ENCODE peak calls at places on chromosomes 7 and 10, in five cellular contexts. A, E, Q, V and T are unnamed samples.

GRCh38 chr10:42973870-42974692 is 102.8 kb upstream of the RET start:
- DNase-seq in V (peak; percentile 51), A (peak; percentile 12), E (peak; percentile 78), Q (no peak), T (peak; percentile 60)

GRCh38 chr10:24952701-24953349 is 419 bp upstream of the PRTFDC1 start:
- DNase-seq in Q (peak; percentile 62), V (peak; percentile 63), A (peak; percentile 70), E (peak; percentile 86), T (peak; percentile 77)

GRCh38 chr7:70182516-70182915 is 584.2 kb downstream of the AUTS2 start:
- DNase-seq in A (no peak), V (no peak), E (no peak), Q (no peak), T (no peak)

GRCh38 chr10:12602557-12602956 is 253.2 kb downstream of the CAMK1D start:
- DNase-seq in V (no peak), Q (no peak), A (no peak), E (no peak), T (no peak)

GRCh38 chr7:69799048-69799697 is 200.9 kb downstream of the AUTS2 start:
- DNase-seq in Q (no peak), A (no peak), V (no peak), E (no peak), T (no peak)

GRCh38 chr7:74061840-74062539 is 21.6 kb upstream of the LIMK1 start:
- DNase-seq in E (no peak), A (peak; percentile 87), Q (no peak), V (peak; percentile 87), T (no peak)

GRCh38 chr10:13074562-13075451 is 25.2 kb upstream of the OPTN start:
- DNase-seq in V (peak; percentile 73), Q (peak; percentile 83), E (peak; percentile 87), A (peak; percentile 67), T (no peak)

GRCh38 chr10:117360016-117360415 is 15.2 kb downstream of the PDZD8 start:
- DNase-seq in A (no peak), Q (no peak), E (no peak), V (no peak), T (no peak)

GRCh38 chr7:156147771-156148504 is 335.7 kb upstream of the SHH start:
- DNase-seq in Q (no peak), V (no peak), A (no peak), E (no peak), T (no peak)

GRCh38 chr10:25933653-25934608 is at the start of gene MYO3A:
- DNase-seq in Q (peak; percentile 35), V (no peak), E (no peak), A (no peak), T (peak; percentile 70)

GRCh38 chr10:60654813-60655464 is 123.3 kb upstream of the CDK1 start:
- DNase-seq in Q (no peak), A (no peak), V (no peak), E (no peak), T (no peak)

GRCh38 chr10:62734781-62735463 is 69.6 kb upstream of the ADO start:
- DNase-seq in V (no peak), A (no peak), E (no peak), Q (no peak), T (no peak)

GRCh38 chr10:580796-581195 is 108.7 kb downstream of the DIP2C start:
- DNase-seq in Q (no peak), V (no peak), A (no peak), E (no peak), T (no peak)

GRCh38 chr7:107660381-107661080 is at the start of gene SLC26A4:
- DNase-seq in E (no peak), A (no peak), V (no peak), Q (no peak), T (no peak)

GRCh38 chr10:114489521-114490310 is 85.4 kb upstream of the AFAP1L2 start:
- DNase-seq in Q (peak; percentile 25), E (no peak), V (no peak), A (no peak), T (no peak)

GRCh38 chr10:110857265-110858158 is 14.2 kb upstream of the PDCD4 start:
- DNase-seq in Q (no peak), A (peak; percentile 69), V (no peak), E (no peak), T (no peak)

GRCh38 chr10:93067443-93068365 is 6.0 kb upstream of the CYP26A1 start:
- DNase-seq in A (no peak), Q (no peak), V (no peak), E (no peak), T (no peak)

GRCh38 chr10:14949291-14949690 is 4.6 kb downstream of the DCLRE1C start:
- DNase-seq in V (no peak), E (no peak), Q (no peak), A (no peak), T (no peak)

GRCh38 chr10:14954934-14955333 is 1.0 kb upstream of the DCLRE1C start:
- DNase-seq in Q (no peak), A (no peak), E (no peak), V (peak; percentile 47), T (no peak)

GRCh38 chr10:14952851-14953451 is 945 bp downstream of the DCLRE1C start:
- DNase-seq in E (no peak), Q (no peak), A (no peak), V (no peak), T (no peak)

GRCh38 chr10:14954001-14954770 is at the start of gene DCLRE1C:
- DNase-seq in Q (peak; percentile 79), E (peak; percentile 96), A (peak; percentile 96), V (peak; percentile 94), T (peak; percentile 91)

DNA sequence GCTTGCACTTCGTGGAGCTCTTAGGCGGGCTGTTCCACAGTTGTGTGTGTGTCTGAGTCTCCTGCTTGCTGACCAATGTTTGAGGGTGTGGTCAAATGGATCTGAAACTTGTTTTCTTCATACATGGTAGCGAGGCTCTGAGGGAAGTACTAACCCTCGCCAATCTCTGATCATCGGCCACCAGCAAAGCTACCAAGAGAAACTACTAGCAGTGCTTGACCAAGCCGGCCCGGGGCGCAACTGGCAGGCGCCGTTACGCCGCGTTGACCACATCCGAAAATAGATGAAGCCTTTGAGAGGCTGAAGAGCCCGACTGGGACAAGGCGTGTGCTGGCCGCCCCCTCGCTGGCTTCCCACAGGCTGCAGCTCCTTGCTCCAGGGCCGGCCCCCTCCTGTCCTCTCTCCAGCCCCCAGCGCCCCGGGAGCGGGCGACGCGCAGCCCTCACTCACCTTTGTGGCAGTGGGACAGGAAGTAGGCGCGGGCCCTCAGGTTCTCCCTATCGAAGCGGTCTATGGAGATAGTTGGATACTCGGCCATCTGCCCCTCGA is 370 bp downstream of the DCLRE1C start:
- DNase-seq in A (no peak), V (peak; percentile 75), Q (no peak), E (peak; percentile 84), T (no peak)
- TF ChIP-seq CTCF in A (no peak), V (peak; percentile 13), Q (no peak), E (peak; percentile 23), T (no peak)

GRCh38 chr10:69792361-69792760 is 9.3 kb upstream of the COL13A1 start:
- DNase-seq in A (no peak), Q (no peak), V (no peak), E (no peak), T (no peak)

GRCh38 chr10:69791812-69792211 is 9.9 kb upstream of the COL13A1 start:
- DNase-seq in V (no peak), A (no peak), Q (no peak), E (no peak), T (no peak)

GRCh38 chr10:69795242-69795934 is 6.3 kb upstream of the COL13A1 start:
- DNase-seq in Q (no peak), V (no peak), E (no peak), A (no peak), T (no peak)

GRCh38 chr10:69797959-69798358 is 3.7 kb upstream of the COL13A1 start:
- DNase-seq in A (no peak), Q (no peak), V (no peak), E (no peak), T (no peak)

DNA sequence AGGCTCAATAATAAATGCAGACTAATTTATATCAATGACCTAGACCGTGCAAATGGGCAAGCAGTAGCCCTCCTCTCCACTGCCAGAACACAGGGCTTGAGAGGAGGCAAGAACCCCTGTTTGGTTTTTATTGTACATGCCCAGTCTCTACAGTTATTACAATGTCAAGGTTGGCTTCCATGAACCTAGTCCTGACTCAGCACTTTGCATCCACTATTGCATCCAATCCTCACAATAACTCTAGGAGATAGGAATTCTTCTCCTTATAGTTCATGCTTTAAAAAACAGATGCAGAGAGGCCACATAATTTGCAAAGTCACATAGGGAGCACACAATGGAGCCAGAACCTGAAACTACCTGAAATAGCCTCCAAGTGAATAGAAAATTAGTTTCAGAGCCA is 7.0 kb upstream of the COL13A1 start:
- DNase-seq in V (no peak), Q (no peak), E (no peak), A (no peak), T (no peak)
- TF ChIP-seq CTCF in V (no peak), Q (no peak), E (no peak), A (no peak), T (no peak)

DNA sequence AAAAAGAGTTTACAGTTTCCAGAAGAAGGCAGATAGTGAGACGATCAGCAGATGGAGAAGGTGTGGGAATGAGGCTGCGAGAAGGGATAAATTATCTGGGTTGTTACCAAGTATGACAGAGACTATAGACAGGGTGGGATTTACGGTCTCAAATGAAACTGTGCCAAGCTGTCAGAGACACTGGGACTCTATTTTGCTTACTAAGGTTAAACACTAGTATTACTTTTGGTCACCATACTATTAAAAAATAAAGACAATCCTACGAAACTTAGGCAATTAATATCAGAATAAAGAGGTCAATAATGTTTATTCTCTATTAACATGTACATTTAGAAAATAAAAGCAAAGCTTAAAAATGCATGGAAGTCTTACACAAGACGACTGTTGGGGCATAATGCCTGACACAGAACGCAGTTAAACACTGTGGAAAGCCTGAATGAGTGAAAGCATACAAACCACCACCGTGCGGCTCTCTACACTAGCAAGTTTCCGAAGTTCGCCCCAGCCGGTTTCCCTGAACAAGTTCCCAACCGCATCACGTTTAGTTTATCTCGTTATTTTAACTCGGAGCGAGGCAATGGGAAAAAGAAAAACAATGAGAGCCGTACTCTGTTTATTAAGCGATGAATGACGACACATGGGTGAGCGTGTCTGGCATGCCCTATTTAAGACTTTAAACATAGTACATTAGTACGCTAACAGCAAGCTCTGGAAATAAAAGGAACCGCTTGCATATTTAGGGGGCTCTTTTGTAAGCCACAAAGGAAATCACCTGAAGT is 911 bp upstream of the CC2D2B start:
- DNase-seq in E (no peak), A (peak; percentile 39), Q (peak; percentile 25), V (peak; percentile 58), T (no peak)
- TF ChIP-seq CTCF in E (peak; percentile 35), A (no peak), Q (no peak), V (no peak), T (peak; percentile 41)

GRCh38 chr10:90130321-90131086 is 429.1 kb downstream of the KIF20B start:
- DNase-seq in A (no peak), Q (no peak), E (no peak), V (no peak), T (no peak)

GRCh38 chr10:90125406-90125805 is 424.0 kb downstream of the KIF20B start:
- DNase-seq in A (no peak), V (no peak), E (no peak), Q (no peak), T (no peak)

DNA sequence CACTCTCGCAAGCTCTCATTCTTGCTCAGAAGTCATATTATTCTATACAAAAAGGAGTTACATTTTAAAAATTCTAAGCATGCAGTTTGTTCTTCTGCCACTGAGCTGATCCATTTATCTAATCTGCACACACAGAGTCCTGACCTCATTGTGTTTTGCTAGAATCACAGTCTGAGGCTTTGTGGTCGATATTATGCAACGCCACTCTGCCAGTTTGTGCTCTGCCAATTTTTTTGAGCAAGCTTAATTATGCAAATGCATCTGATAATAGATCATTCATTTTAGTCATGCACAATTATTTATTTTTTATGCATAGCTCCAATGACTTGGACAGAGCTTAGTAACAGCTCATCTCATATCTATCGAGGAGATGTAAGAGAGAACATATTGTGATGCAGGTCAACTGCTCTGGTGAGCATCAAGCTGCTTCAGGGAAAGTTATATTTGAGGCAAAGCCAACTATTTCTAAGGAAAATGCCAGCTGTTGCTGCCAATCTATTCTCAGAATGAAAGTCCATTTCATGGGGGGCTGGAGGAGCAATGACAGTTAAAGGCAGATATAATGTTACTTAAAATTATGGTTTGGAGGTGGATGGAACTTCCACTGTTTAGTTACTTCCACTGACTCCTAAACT is 424.7 kb downstream of the KIF20B start:
- DNase-seq in Q (no peak), E (no peak), A (no peak), V (no peak), T (no peak)
- TF ChIP-seq CTCF in Q (no peak), E (no peak), A (no peak), V (no peak), T (no peak)